ENCODE peak calls at places on chromosomes 1 and 21, in eight cellular contexts. P is NT2/D1; C is activated CD4-positive, alpha-beta T cell treated with anti-CD3 and anti-CD28 coated beads for 24 hours; X is mesendoderm; S is stimulated activated CD4-positive, alpha-beta T cell treated with anti-CD3 and anti-CD28 coated beads, TNF-alpha, amount 100 ng/mL, for 48 hours; D is HTR-8/SVneo; I is germinal center; L is mammary epithelial cell. W is an unnamed sample.

GRCh38 chr1:77539510-77540142 is 142.8 kb downstream of the ZZZ3 start:
- DNase-seq in P (no peak), C (no peak), X (peak; percentile 23), S (no peak), D (peak; percentile 31), I (no peak), L (peak; percentile 48), W (no peak)

GRCh38 chr1:38045431-38046332 is 911 bp downstream of the POU3F1 start:
- DNase-seq in P (no peak), C (no peak), X (peak; percentile 70), S (no peak), D (no peak), I (no peak), L (no peak), W (no peak)

GRCh38 chr1:216183427-216183826 is 239.8 kb downstream of the USH2A start:
- DNase-seq in P (no peak), C (no peak), X (peak; percentile 44), S (no peak), D (peak; percentile 2), I (no peak), L (no peak), W (no peak)

GRCh38 chr1:161864577-161864976 is 98.5 kb downstream of the ATF6 start:
- DNase-seq in P (no peak), C (no peak), X (no peak), S (no peak), D (peak; percentile 2), I (no peak), L (no peak), W (no peak)

GRCh38 chr1:12001996-12002493 is 17.3 kb upstream of the MIIP start:
- DNase-seq in P (no peak), C (no peak), X (no peak), S (no peak), D (no peak), I (no peak), L (peak; percentile 24), W (no peak)

GRCh38 chr21:29938968-29939858 is 583 bp downstream of the GRIK1 start:
- DNase-seq in P (no peak), C (no peak), X (peak; percentile 30), S (no peak), D (peak; percentile 6), I (no peak), L (no peak), W (no peak)

GRCh38 chr1:40774266-40774998 is 9.2 kb upstream of the KCNQ4 start:
- DNase-seq in P (peak; percentile 70), C (peak; percentile 58), X (peak; percentile 78), S (peak; percentile 47), D (peak; percentile 48), I (no peak), L (no peak), W (no peak)

GRCh38 chr1:113811353-113811887 is 856 bp downstream of the RSBN1 start:
- DNase-seq in P (peak; percentile 52), C (no peak), X (peak; percentile 82), S (peak; percentile 16), D (no peak), I (peak; percentile 32), L (peak; percentile 51), W (no peak)

GRCh38 chr1:17409391-17409811 is 30.1 kb downstream of the RCC2 start:
- DNase-seq in P (no peak), C (no peak), X (no peak), S (no peak), D (no peak), I (no peak), L (no peak), W (no peak)

GRCh38 chr1:72433591-72433990 is 151.3 kb upstream of the NEGR1 start:
- DNase-seq in P (no peak), C (no peak), X (no peak), S (no peak), D (no peak), I (no peak), L (peak; percentile 22), W (no peak)

GRCh38 chr1:148354284-148354869 is 128.7 kb downstream of the PPIAL4G start:
- DNase-seq in P (no peak), C (no peak), X (no peak), S (no peak), D (no peak), I (no peak), L (no peak), W (no peak)

GRCh38 chr1:221759436-221759835 is 17.5 kb upstream of the DUSP10 start:
- DNase-seq in P (no peak), C (no peak), X (no peak), S (no peak), D (no peak), I (no peak), L (no peak), W (no peak)

GRCh38 chr1:193431265-193431977 is 245.0 kb upstream of the B3GALT2 start:
- DNase-seq in P (no peak), C (no peak), X (no peak), S (no peak), D (no peak), I (no peak), L (no peak), W (no peak)

GRCh38 chr1:12544992-12545391 is 73.0 kb downstream of the DHRS3 start:
- DNase-seq in P (no peak), C (no peak), X (no peak), S (no peak), D (no peak), I (no peak), L (no peak), W (no peak)

GRCh38 chr21:42734323-42734971 is 81.0 kb downstream of the PDE9A start:
- DNase-seq in P (no peak), C (no peak), X (no peak), S (no peak), D (no peak), I (no peak), L (no peak), W (no peak)

GRCh38 chr1:154157520-154158306 is 2.8 kb upstream of the NUP210L start:
- DNase-seq in P (no peak), C (peak; percentile 63), X (peak; percentile 45), S (peak; percentile 58), D (no peak), I (no peak), L (no peak), W (no peak)

GRCh38 chr1:101697057-101697456 is 299.7 kb downstream of the OLFM3 start:
- DNase-seq in P (no peak), C (no peak), X (no peak), S (no peak), D (no peak), I (no peak), L (peak; percentile 1), W (no peak)

GRCh38 chr1:212583643-212584042 is 24.9 kb upstream of the ATF3 start:
- DNase-seq in P (no peak), C (no peak), X (peak; percentile 22), S (no peak), D (no peak), I (no peak), L (no peak), W (no peak)

GRCh38 chr1:19648689-19649088 is 4.6 kb downstream of the NBL1 start:
- DNase-seq in P (no peak), C (no peak), X (peak; percentile 86), S (no peak), D (no peak), I (no peak), L (no peak), W (no peak)

GRCh38 chr1:34907487-34908090 is 21.9 kb downstream of the DLGAP3 start:
- DNase-seq in P (no peak), C (no peak), X (peak; percentile 15), S (no peak), D (no peak), I (no peak), L (no peak), W (no peak)

W was measured in NCI-H1930.